ENCODE peak calls at places on chromosomes 13 and 19, in six cellular contexts. S, G, H, C, I and V are unnamed samples.

GRCh38 chr13:60590775-60591174 is 193.8 kb downstream of the TDRD3 start:
- DNase-seq in H (no peak), I (no peak), S (no peak), C (no peak), G (no peak), V (no peak)

GRCh38 chr19:54448037-54448773 is 794 bp upstream of the LENG8 start:
- DNase-seq in I (peak), H (no peak), S (no peak), G (peak), C (no peak), V (no peak)

GRCh38 chr19:8506402-8506957 is 4.0 kb upstream of the PRAM1 start:
- DNase-seq in H (no peak), C (no peak), I (no peak), G (peak), S (no peak), V (no peak)

GRCh38 chr13:111006508-111007031 is 91.7 kb upstream of the ANKRD10 start:
- DNase-seq in C (no peak), I (peak), S (no peak), G (no peak), H (no peak), V (no peak)

GRCh38 chr19:2428027-2428690 is 773 bp upstream of the TIMM13 start:
- DNase-seq in C (no peak), I (peak), H (no peak), G (peak), S (no peak), V (peak)

GRCh38 chr13:60329221-60329983 is 67.6 kb upstream of the TDRD3 start:
- DNase-seq in G (peak), H (no peak), S (no peak), C (peak), I (peak), V (peak)

GRCh38 chr19:54201980-54202379 is 1.3 kb downstream of the RPS9 start:
- DNase-seq in G (no peak), H (no peak), I (peak), S (no peak), C (no peak), V (no peak)

GRCh38 chr13:87078947-87079795 is 592.0 kb upstream of the SLITRK5 start:
- DNase-seq in C (no peak), G (no peak), H (no peak), S (no peak), I (no peak), V (no peak)

GRCh38 chr19:56076413-56076998 is 44.6 kb downstream of the ZNF787 start:
- DNase-seq in G (peak), H (peak), S (no peak), I (peak), C (peak), V (peak)

GRCh38 chr19:19160489-19161035 is 9.5 kb downstream of the MEF2B start:
- DNase-seq in C (no peak), H (no peak), G (peak), I (no peak), S (no peak), V (no peak)

GRCh38 chr13:111599791-111600190 is 279.3 kb downstream of the TEX29 start:
- DNase-seq in H (no peak), I (no peak), G (no peak), S (no peak), C (no peak), V (no peak)

GRCh38 chr19:406121-406711 is 2.7 kb downstream of the C2CD4C start:
- DNase-seq in I (no peak), C (no peak), S (no peak), H (no peak), G (no peak), V (no peak)

GRCh38 chr19:54661846-54662489 is 817 bp upstream of the LILRB4 start:
- DNase-seq in S (no peak), H (no peak), I (no peak), C (no peak), G (no peak), V (no peak)

GRCh38 chr13:90696254-90696653 is 651.2 kb upstream of the MIR17HG start:
- DNase-seq in C (no peak), H (no peak), S (no peak), I (peak), G (no peak), V (no peak)

GRCh38 chr19:10975374-10976036 is 14.7 kb downstream of the SMARCA4 start:
- DNase-seq in C (no peak), H (no peak), G (no peak), I (peak), S (no peak), V (no peak)

GRCh38 chr19:50833802-50834167 is 411 bp upstream of the KLK15 start:
- DNase-seq in H (no peak), C (no peak), I (no peak), G (no peak), S (no peak), V (no peak)

GRCh38 chr13:39411501-39411900 is 191.5 kb downstream of the LHFPL6 start:
- DNase-seq in S (no peak), G (no peak), C (no peak), H (no peak), I (peak), V (no peak)

GRCh38 chr13:22700488-22700887 is 480.3 kb upstream of the SGCG start:
- DNase-seq in I (no peak), G (no peak), H (no peak), C (no peak), S (no peak), V (no peak)

GRCh38 chr13:51252954-51253531 is 30.8 kb downstream of the FAM124A start:
- DNase-seq in G (no peak), H (no peak), I (no peak), C (no peak), S (no peak), V (no peak)

GRCh38 chr19:48745208-48745995 is 1.3 kb downstream of the IZUMO1 start:
- DNase-seq in S (no peak), I (peak), C (peak), H (no peak), G (peak), V (no peak)

GRCh38 chr13:99218545-99218944 is 17.9 kb downstream of the UBAC2 start:
- DNase-seq in I (peak), G (no peak), S (no peak), H (no peak), C (no peak), V (no peak)

GRCh38 chr13:78660130-78660857 is 1.3 kb upstream of the OBI1 start:
- DNase-seq in S (no peak), G (no peak), C (peak), H (no peak), I (peak), V (no peak)

GRCh38 chr13:43663474-43664090 is 123.2 kb downstream of the ENOX1 start:
- DNase-seq in I (peak), C (no peak), H (no peak), G (no peak), S (no peak), V (no peak)

GRCh38 chr13:111319521-111319920 is 921 bp upstream of the TEX29 start:
- DNase-seq in H (no peak), I (no peak), C (no peak), G (no peak), S (no peak), V (no peak)

GRCh38 chr19:11191273-11191755 is 6.0 kb downstream of the KANK2 start:
- DNase-seq in C (no peak), S (no peak), H (no peak), I (peak), G (peak), V (no peak)

GRCh38 chr19:48303866-48304265 is 21.5 kb upstream of the EMP3 start:
- DNase-seq in C (no peak), H (no peak), I (no peak), G (no peak), S (no peak), V (no peak)

GRCh38 chr19:49344516-49345423 is 9.6 kb downstream of the CD37 start:
- DNase-seq in C (no peak), H (no peak), G (no peak), I (no peak), S (no peak), V (no peak)

GRCh38 chr19:5826531-5827341 is 12.8 kb downstream of the FUT6 start:
- DNase-seq in S (no peak), C (peak), G (peak), H (peak), I (no peak), V (peak)

GRCh38 chr19:5628470-5628869 is 5.6 kb downstream of the SAFB start:
- DNase-seq in I (peak), H (no peak), C (peak), G (no peak), S (no peak), V (no peak)

GRCh38 chr19:13830761-13831481 is 35.7 kb downstream of the ZSWIM4 start:
- DNase-seq in S (no peak), H (no peak), C (no peak), I (no peak), G (no peak), V (no peak)

GRCh38 chr19:57473646-57474045 is 3.7 kb downstream of the ZNF772 start:
- DNase-seq in I (peak), G (no peak), H (no peak), S (no peak), C (no peak), V (no peak)

GRCh38 chr13:74886496-74886895 is 595.5 kb downstream of the TBC1D4 start:
- DNase-seq in G (no peak), I (peak), S (no peak), H (no peak), C (no peak), V (no peak)

GRCh38 chr19:7943444-7944176 is at the start of gene TIMM44:
- DNase-seq in G (peak), H (peak), I (peak), C (peak), S (peak), V (peak)

GRCh38 chr19:38385804-38386257 is 2.0 kb downstream of the GGN start:
- DNase-seq in G (peak), C (no peak), H (no peak), I (no peak), S (no peak), V (no peak)

GRCh38 chr19:56838930-56839664 is 1.4 kb downstream of the PEG3 start:
- DNase-seq in S (no peak), C (peak), G (no peak), I (peak), H (no peak), V (no peak)

GRCh38 chr13:112638919-112639318 is 50.9 kb upstream of the ATP11A start:
- DNase-seq in S (no peak), C (no peak), H (no peak), I (no peak), G (no peak), V (no peak)

GRCh38 chr19:7482584-7483439 is 6.0 kb downstream of the PEX11G start:
- DNase-seq in C (no peak), G (peak), I (no peak), S (no peak), H (no peak), V (no peak)

GRCh38 chr13:75628811-75629210 is 7.3 kb upstream of the LMO7 start:
- DNase-seq in H (no peak), G (no peak), I (no peak), C (no peak), S (no peak), V (no peak)

GRCh38 chr13:95624020-95624419 is 20.5 kb downstream of the DZIP1 start:
- DNase-seq in C (peak), I (peak), G (peak), S (no peak), H (no peak), V (no peak)